ENCODE peak calls at places on chromosomes 2 and 18, in six cellular contexts. One of them, this sample, is unnamed.

GRCh38 chr2:123073956-123074355 is 951.1 kb upstream of the CNTNAP5 start:
- DNase-seq in left ventricle myocardium inferior: no peak
- DNase-seq in aorta: no peak
- DNase-seq in A172: no peak
- DNase-seq in ovary: no peak
- DNase-seq in A549: no peak
- DNase-seq in this sample: no peak

GRCh38 chr2:119707117-119708087 is 28.4 kb downstream of the TMEM177 start:
- DNase-seq in A549: no peak
- DNase-seq in ovary: no peak
- DNase-seq in left ventricle myocardium inferior: no peak
- DNase-seq in aorta: no peak
- DNase-seq in A172: no peak
- DNase-seq in this sample: no peak

GRCh38 chr18:70380915-70381896 is 92.4 kb downstream of the SOCS6 start:
- DNase-seq in left ventricle myocardium inferior: no peak
- DNase-seq in aorta: no peak
- DNase-seq in A172: peak
- DNase-seq in A549: peak
- DNase-seq in ovary: no peak
- DNase-seq in this sample: no peak

GRCh38 chr2:141911485-141912066 is 219.2 kb downstream of the LRP1B start:
- DNase-seq in A549: peak
- DNase-seq in left ventricle myocardium inferior: no peak
- DNase-seq in ovary: no peak
- DNase-seq in A172: peak
- DNase-seq in aorta: no peak
- DNase-seq in this sample: no peak

GRCh38 chr2:38742797-38743559 is 8.2 kb downstream of the SRSF7 start:
- DNase-seq in A549: no peak
- DNase-seq in aorta: no peak
- DNase-seq in left ventricle myocardium inferior: no peak
- DNase-seq in ovary: no peak
- DNase-seq in A172: no peak
- DNase-seq in this sample: no peak

GRCh38 chr2:1742680-1743395 is 1.5 kb downstream of the PXDN start:
- DNase-seq in ovary: peak
- DNase-seq in aorta: peak
- DNase-seq in A172: peak
- DNase-seq in left ventricle myocardium inferior: peak
- DNase-seq in A549: peak
- DNase-seq in this sample: peak

GRCh38 chr2:230913406-230913805 is 11.6 kb downstream of the GPR55 start:
- DNase-seq in A549: peak
- DNase-seq in A172: no peak
- DNase-seq in left ventricle myocardium inferior: no peak
- DNase-seq in ovary: no peak
- DNase-seq in aorta: peak
- DNase-seq in this sample: peak

GRCh38 chr2:104863585-104864279 is 9.8 kb downstream of the POU3F3 start:
- DNase-seq in A172: no peak
- DNase-seq in aorta: no peak
- DNase-seq in left ventricle myocardium inferior: no peak
- DNase-seq in A549: no peak
- DNase-seq in ovary: no peak
- DNase-seq in this sample: no peak

GRCh38 chr2:182852787-182853186 is 13.7 kb downstream of the FRZB start:
- DNase-seq in aorta: no peak
- DNase-seq in ovary: no peak
- DNase-seq in A172: no peak
- DNase-seq in left ventricle myocardium inferior: no peak
- DNase-seq in A549: no peak
- DNase-seq in this sample: no peak

GRCh38 chr2:226362991-226363390 is 436.6 kb downstream of the IRS1 start:
- DNase-seq in A172: peak
- DNase-seq in aorta: no peak
- DNase-seq in A549: peak
- DNase-seq in ovary: no peak
- DNase-seq in left ventricle myocardium inferior: no peak
- DNase-seq in this sample: no peak

GRCh38 chr2:240479111-240479501 is 43.6 kb downstream of the GPC1 start:
- DNase-seq in A549: no peak
- DNase-seq in aorta: peak
- DNase-seq in A172: no peak
- DNase-seq in ovary: no peak
- DNase-seq in left ventricle myocardium inferior: no peak
- DNase-seq in this sample: no peak

GRCh38 chr2:113282747-113283533 is 4.2 kb upstream of the PAX8 start:
- DNase-seq in ovary: no peak
- DNase-seq in A549: peak
- DNase-seq in A172: peak
- DNase-seq in aorta: peak
- DNase-seq in left ventricle myocardium inferior: peak
- DNase-seq in this sample: peak

GRCh38 chr18:24795129-24795528 is 334.7 kb downstream of the HRH4 start:
- DNase-seq in A172: no peak
- DNase-seq in ovary: no peak
- DNase-seq in left ventricle myocardium inferior: no peak
- DNase-seq in aorta: no peak
- DNase-seq in A549: no peak
- DNase-seq in this sample: no peak

GRCh38 chr2:27779417-27780055 is 8.0 kb downstream of the MRPL33 start:
- DNase-seq in ovary: no peak
- DNase-seq in left ventricle myocardium inferior: no peak
- DNase-seq in aorta: no peak
- DNase-seq in A549: no peak
- DNase-seq in A172: no peak
- DNase-seq in this sample: no peak

GRCh38 chr2:183063083-183063482 is 15.5 kb upstream of the DUSP19 start:
- DNase-seq in left ventricle myocardium inferior: no peak
- DNase-seq in aorta: no peak
- DNase-seq in ovary: no peak
- DNase-seq in A549: peak
- DNase-seq in A172: peak
- DNase-seq in this sample: no peak

GRCh38 chr2:10079931-10080535 is at the start of gene CYS1:
- DNase-seq in ovary: peak
- DNase-seq in aorta: no peak
- DNase-seq in A549: peak
- DNase-seq in left ventricle myocardium inferior: no peak
- DNase-seq in A172: no peak
- DNase-seq in this sample: no peak

GRCh38 chr2:147789720-147790119 is 55.1 kb upstream of the ACVR2A start:
- DNase-seq in left ventricle myocardium inferior: no peak
- DNase-seq in A549: no peak
- DNase-seq in aorta: no peak
- DNase-seq in A172: no peak
- DNase-seq in ovary: no peak
- DNase-seq in this sample: no peak

GRCh38 chr2:201466050-201466660 is 14.6 kb downstream of the STRADB start:
- DNase-seq in A549: no peak
- DNase-seq in ovary: no peak
- DNase-seq in left ventricle myocardium inferior: no peak
- DNase-seq in A172: peak
- DNase-seq in aorta: no peak
- DNase-seq in this sample: no peak

GRCh38 chr2:97785818-97786217 is 72.4 kb downstream of the ZAP70 start:
- DNase-seq in ovary: no peak
- DNase-seq in A549: no peak
- DNase-seq in A172: no peak
- DNase-seq in left ventricle myocardium inferior: no peak
- DNase-seq in aorta: no peak
- DNase-seq in this sample: no peak

GRCh38 chr2:43214253-43214652 is 12.2 kb downstream of the ZFP36L2 start:
- DNase-seq in A549: no peak
- DNase-seq in A172: no peak
- DNase-seq in aorta: no peak
- DNase-seq in ovary: no peak
- DNase-seq in left ventricle myocardium inferior: no peak
- DNase-seq in this sample: no peak

This sample was measured in RWPE2.